ENCODE peak calls at places on chromosomes 2 and 18, in eight cellular contexts. T, X, F, E, J, R, C and P are unnamed samples.
A peak's percentile ranks its signal among the peaks of the same experiment; 100 is the strongest.

GRCh38 chr18:74356959-74357358 is 41.3 kb downstream of the C18orf63 start:
- DNase-seq in T (no peak), F (no peak), E (no peak), J (no peak), C (no peak), R (no peak), X (no peak), P (no peak)

GRCh38 chr2:110682267-110682666 is 4.4 kb upstream of the BUB1 start:
- DNase-seq in X (no peak), J (no peak), C (no peak), E (no peak), R (no peak), T (no peak), F (no peak), P (no peak)

GRCh38 chr2:88599527-88599926 is 27.7 kb downstream of the EIF2AK3 start:
- DNase-seq in C (no peak), E (no peak), F (no peak), R (no peak), T (no peak), J (no peak), X (no peak), P (no peak)

GRCh38 chr2:184597996-184598312 is 375 bp upstream of the ZNF804A start:
- DNase-seq in J (no peak), X (no peak), T (no peak), R (no peak), C (no peak), F (no peak), E (no peak), P (no peak)

GRCh38 chr2:227414846-227415245 is 27.1 kb upstream of the SCYGR1 start:
- DNase-seq in C (no peak), F (no peak), X (no peak), E (no peak), J (no peak), R (peak; percentile 90), T (no peak), P (no peak)

GRCh38 chr2:191846787-191847620 is at the start of gene CAVIN2:
- DNase-seq in T (no peak), F (no peak), E (no peak), J (no peak), X (no peak), R (peak; percentile 85), C (no peak), P (peak; percentile 56)

GRCh38 chr18:48613589-48613988 is 74.8 kb downstream of the CTIF start:
- DNase-seq in X (no peak), T (no peak), F (no peak), J (no peak), C (no peak), R (no peak), E (no peak), P (no peak)

GRCh38 chr2:141062016-141062415 is 1068.8 kb downstream of the LRP1B start:
- DNase-seq in C (no peak), R (no peak), J (no peak), T (no peak), F (no peak), E (no peak), X (no peak), P (no peak)

GRCh38 chr2:184472481-184472880 is 125.8 kb upstream of the ZNF804A start:
- DNase-seq in T (no peak), X (no peak), F (no peak), E (no peak), J (no peak), C (no peak), R (no peak), P (no peak)

GRCh38 chr2:222582931-222583330 is 73.0 kb downstream of the FARSB start:
- DNase-seq in R (no peak), J (no peak), C (no peak), X (no peak), F (no peak), E (no peak), T (peak; percentile 20), P (no peak)

GRCh38 chr2:155368934-155369333 is 670.4 kb downstream of the KCNJ3 start:
- DNase-seq in E (no peak), T (no peak), R (peak; percentile 11), J (no peak), X (no peak), C (no peak), F (no peak), P (no peak)

GRCh38 chr2:240996161-240996833 is 2.1 kb upstream of the SNED1 start:
- DNase-seq in J (no peak), T (no peak), X (no peak), E (no peak), R (no peak), C (no peak), F (no peak), P (no peak)

GRCh38 chr18:49075697-49076096 is 124.9 kb upstream of the SMAD7 start:
- DNase-seq in F (no peak), E (no peak), J (no peak), X (no peak), R (no peak), C (no peak), T (no peak), P (no peak)

GRCh38 chr18:44503854-44504253 is 176.8 kb upstream of the SETBP1 start:
- DNase-seq in C (no peak), E (no peak), J (no peak), F (no peak), T (no peak), R (no peak), X (no peak), P (no peak)

GRCh38 chr2:128473175-128474013 is 154.7 kb upstream of the HS6ST1 start:
- DNase-seq in C (no peak), J (no peak), R (peak; percentile 52), T (peak; percentile 98), F (no peak), X (peak; percentile 16), E (no peak), P (peak; percentile 45)

GRCh38 chr2:207879536-207879935 is 109.8 kb upstream of the FZD5 start:
- DNase-seq in T (no peak), F (no peak), C (no peak), J (no peak), X (no peak), E (no peak), R (peak; percentile 45), P (no peak)

GRCh38 chr2:115939902-115940301 is 1497.5 kb downstream of the DPP10 start:
- DNase-seq in T (no peak), F (no peak), X (no peak), J (no peak), C (no peak), R (no peak), E (no peak), P (no peak)

GRCh38 chr18:22168360-22168921 is 948 bp upstream of the GATA6 start:
- DNase-seq in C (no peak), J (no peak), F (no peak), X (no peak), R (no peak), E (no peak), T (peak; percentile 54), P (no peak)

GRCh38 chr2:25252291-25253152 is 84.1 kb upstream of the POMC start:
- DNase-seq in E (no peak), J (peak; percentile 71), F (no peak), X (no peak), T (peak; percentile 80), R (peak; percentile 39), C (peak; percentile 42), P (no peak)

GRCh38 chr18:475202-475624 is 25.3 kb downstream of the COLEC12 start:
- DNase-seq in J (no peak), F (no peak), R (peak; percentile 88), T (no peak), E (no peak), X (no peak), C (no peak), P (peak; percentile 85)

GRCh38 chr18:35778850-35779634 is 193.4 kb upstream of the RMP24 start:
- DNase-seq in R (no peak), F (no peak), X (no peak), T (no peak), E (no peak), C (no peak), J (no peak), P (peak; percentile 20)

GRCh38 chr2:211944572-211944971 is 594.0 kb downstream of the ERBB4 start:
- DNase-seq in F (no peak), X (no peak), T (no peak), R (no peak), C (no peak), E (no peak), J (no peak), P (no peak)

GRCh38 chr18:7924616-7925015 is 357.5 kb downstream of the PTPRM start:
- DNase-seq in T (no peak), X (no peak), R (no peak), E (no peak), J (no peak), C (no peak), F (no peak), P (no peak)

GRCh38 chr18:3402962-3403585 is 46.9 kb upstream of the TGIF1 start:
- DNase-seq in F (no peak), T (peak; percentile 70), X (no peak), R (peak; percentile 66), C (no peak), E (no peak), J (no peak), P (peak; percentile 33)

GRCh38 chr2:233419626-233420431 is 65.5 kb downstream of the DGKD start:
- DNase-seq in J (no peak), R (no peak), C (peak; percentile 42), E (no peak), T (peak; percentile 80), F (no peak), X (peak; percentile 41), P (no peak)